ENCODE peak calls at places on chromosome 1, in seven cellular contexts. L is NCI-H1105, K is BE2C, J is Caki2, E is RWPE2, S is HT1080, Q is NCI-H2107. W is an unnamed sample.

GRCh38 chr1:207805841-207806421 is 54.1 kb downstream of the CD46 start:
- DNase-seq in S (peak; percentile 92), J (no peak), K (peak; percentile 51), L (no peak), Q (no peak), E (peak; percentile 73), W (no peak)

GRCh38 chr1:66752671-66753371 is 562 bp downstream of the DYNLT5 start:
- DNase-seq in L (no peak), K (no peak), Q (no peak), E (no peak), S (no peak), J (no peak), W (no peak)

GRCh38 chr1:77796695-77797405 is 17.4 kb downstream of the MIGA1 start:
- DNase-seq in Q (no peak), S (peak; percentile 26), E (no peak), J (no peak), L (no peak), K (no peak), W (peak; percentile 89)

GRCh38 chr1:45854724-45855123 is 51.3 kb downstream of the MAST2 start:
- DNase-seq in K (no peak), L (no peak), Q (no peak), E (no peak), J (no peak), S (no peak), W (no peak)

GRCh38 chr1:241355311-241356010 is 1.5 kb downstream of the RGS7 start:
- DNase-seq in J (no peak), L (no peak), Q (no peak), K (no peak), S (no peak), E (no peak), W (no peak)

GRCh38 chr1:6150006-6150938 is 29.8 kb downstream of the CHD5 start:
- DNase-seq in S (no peak), J (no peak), Q (no peak), K (no peak), L (no peak), E (no peak), W (no peak)

GRCh38 chr1:93680121-93681094 is 1.2 kb downstream of the BCAR3 start:
- DNase-seq in S (peak; percentile 83), L (no peak), Q (no peak), J (peak; percentile 86), K (peak; percentile 78), E (no peak), W (peak; percentile 82)

GRCh38 chr1:19402031-19402430 is 83.3 kb downstream of the CAPZB start:
- DNase-seq in Q (no peak), J (no peak), E (no peak), S (no peak), K (no peak), L (no peak), W (no peak)

GRCh38 chr1:7813677-7814373 is 29.7 kb downstream of the PER3 start:
- DNase-seq in E (no peak), K (no peak), Q (no peak), J (no peak), S (no peak), L (no peak), W (no peak)

W was measured in SJCRH30.